ENCODE peak calls at places on chromosomes 5 and 9, in six cellular contexts. N is LoVo; E is COLO829; D is keratinocyte; I is activated T-cell treated with anti-CD3 and anti-CD28 coated beads, Interleukin-2, amount 50 U/mL, for 72 hours; X is cardiac muscle cell. P is an unnamed sample.

GRCh38 chr5:138102454-138103320 is 18.9 kb downstream of the WNT8A start:
- DNase-seq in N (no peak), E (no peak), D (no peak), I (no peak), X (no peak), P (no peak)

GRCh38 chr9:76296561-76297276 is 97.5 kb downstream of the RFK start:
- DNase-seq in N (no peak), E (no peak), D (no peak), I (no peak), X (no peak), P (no peak)

GRCh38 chr5:77138981-77139380 is 51.9 kb upstream of the ZBED3 start:
- DNase-seq in N (no peak), E (no peak), D (no peak), I (no peak), X (peak), P (peak)

GRCh38 chr9:85430659-85431370 is 310.9 kb downstream of the AGTPBP1 start:
- DNase-seq in N (no peak), E (no peak), D (no peak), I (no peak), X (no peak), P (no peak)

GRCh38 chr9:123400926-123401503 is 45.0 kb downstream of the CRB2 start:
- DNase-seq in N (no peak), E (no peak), D (no peak), I (no peak), X (no peak), P (peak)

GRCh38 chr9:97372580-97372979 is 39.3 kb upstream of the TDRD7 start:
- DNase-seq in N (no peak), E (no peak), D (no peak), I (no peak), X (no peak), P (no peak)

GRCh38 chr5:74116266-74116665 is 490.3 kb downstream of the ARHGEF28 start:
- DNase-seq in N (no peak), E (peak), D (no peak), I (no peak), X (no peak), P (peak)

GRCh38 chr5:4553130-4553529 is 587.0 kb upstream of the ADAMTS16 start:
- DNase-seq in N (no peak), E (no peak), D (no peak), I (no peak), X (no peak), P (no peak)

GRCh38 chr9:20353931-20354652 is 268.2 kb downstream of the MLLT3 start:
- DNase-seq in N (no peak), E (no peak), D (no peak), I (no peak), X (no peak), P (peak)

GRCh38 chr9:33350310-33350709 is 52.1 kb downstream of the AQP7 start:
- DNase-seq in N (no peak), E (peak), D (no peak), I (no peak), X (peak), P (peak)

GRCh38 chr9:115328228-115328627 is 210.3 kb upstream of the TNC start:
- DNase-seq in N (no peak), E (no peak), D (no peak), I (no peak), X (peak), P (peak)

GRCh38 chr9:93652604-93653592 is 76.5 kb downstream of the PHF2 start:
- DNase-seq in N (no peak), E (no peak), D (no peak), I (no peak), X (no peak), P (no peak)

GRCh38 chr9:108443278-108443633 is 412.5 kb downstream of the ACTL7B start:
- DNase-seq in N (no peak), E (no peak), D (no peak), I (no peak), X (no peak), P (no peak)

GRCh38 chr5:74991522-74991921 is 60.8 kb downstream of the GCNT4 start:
- DNase-seq in N (no peak), E (no peak), D (no peak), I (no peak), X (no peak), P (no peak)

GRCh38 chr5:32330126-32330971 is 17.6 kb upstream of the MTMR12 start:
- DNase-seq in N (no peak), E (no peak), D (no peak), I (no peak), X (no peak), P (no peak)

GRCh38 chr5:2378108-2378507 is 373.4 kb downstream of the IRX2 start:
- DNase-seq in N (no peak), E (no peak), D (no peak), I (no peak), X (no peak), P (no peak)

GRCh38 chr9:137130176-137130755 is 8.7 kb upstream of the GRIN1 start:
- DNase-seq in N (no peak), E (no peak), D (no peak), I (peak), X (peak), P (no peak)

P was measured in fibroblast of lung.